ENCODE peak calls at places on chromosome 5, in four cellular contexts. A is AG09309, R is A549, J is IMR-90. D is an unnamed sample.

GRCh38 chr5:106262395-106262794 is 1408.3 kb downstream of the EFNA5 start:
- DNase-seq in R (no peak), J (no peak), A (no peak), D (no peak)

GRCh38 chr5:148780711-148781110 is 45.7 kb upstream of the ADRB2 start:
- DNase-seq in R (no peak), A (no peak), J (no peak), D (no peak)

GRCh38 chr5:154513669-154514084 is 35.6 kb upstream of the HAND1 start:
- DNase-seq in A (peak), R (no peak), J (no peak), D (no peak)

GRCh38 chr5:763397-763796 is 21.1 kb downstream of the ZDHHC11B start:
- DNase-seq in R (no peak), A (no peak), J (no peak), D (no peak)

GRCh38 chr5:127002390-127002789 is 28.0 kb downstream of the MARCHF3 start:
- DNase-seq in A (no peak), J (peak), R (no peak), D (no peak)

GRCh38 chr5:170312666-170313065 is 15.1 kb upstream of the LCP2 start:
- DNase-seq in A (no peak), J (peak), R (no peak), D (no peak)

GRCh38 chr5:132420706-132421272 is 51.3 kb downstream of the SLC22A5 start:
- DNase-seq in J (no peak), A (no peak), R (no peak), D (no peak)

GRCh38 chr5:136814621-136815378 is 449.5 kb upstream of the TRPC7 start:
- DNase-seq in R (no peak), A (peak), J (peak), D (no peak)

GRCh38 chr5:139110526-139111168 is 87.5 kb downstream of the SIL1 start:
- DNase-seq in J (no peak), R (no peak), A (no peak), D (no peak)

GRCh38 chr5:67115238-67115637 is 81.4 kb downstream of the CD180 start:
- DNase-seq in A (no peak), J (no peak), R (no peak), D (no peak)

GRCh38 chr5:159034083-159034824 is 65.5 kb downstream of the EBF1 start:
- DNase-seq in J (no peak), R (no peak), A (no peak), D (no peak)

GRCh38 chr5:80720181-80720580 is 65.4 kb upstream of the DHFR start:
- DNase-seq in J (no peak), R (no peak), A (no peak), D (no peak)

GRCh38 chr5:53542917-53543316 is 17.5 kb upstream of the NDUFS4 start:
- DNase-seq in R (no peak), J (no peak), A (no peak), D (no peak)

GRCh38 chr5:59873113-59873512 is 20.4 kb downstream of the PDE4D start:
- DNase-seq in J (peak), R (no peak), A (peak), D (peak)

GRCh38 chr5:14880688-14881087 is 9.1 kb upstream of the ANKH start:
- DNase-seq in J (peak), R (no peak), A (no peak), D (no peak)

GRCh38 chr5:142873831-142874230 is 103.7 kb downstream of the ARHGAP26 start:
- DNase-seq in A (no peak), J (no peak), R (no peak), D (no peak)

GRCh38 chr5:57429513-57430120 is 53.0 kb downstream of the ACTBL2 start:
- DNase-seq in J (no peak), A (no peak), R (no peak), D (no peak)
- H3K4me3 ChIP-seq in J (no peak), A (no peak), R (no peak), D (no peak)

GRCh38 chr5:133746834-133747233 is 134.5 kb upstream of the FSTL4 start:
- DNase-seq in J (no peak), A (no peak), R (peak), D (no peak)
- TF ChIP-seq CTCF in J (no peak), A (no peak), R (no peak), D (peak)

GRCh38 chr5:111743993-111744392 is 13.0 kb downstream of the NREP start:
- DNase-seq in A (no peak), J (peak), R (no peak), D (no peak)

GRCh38 chr5:111743521-111743920 is 13.5 kb downstream of the NREP start:
- DNase-seq in R (no peak), J (no peak), A (no peak), D (no peak)

GRCh38 chr5:111742595-111742994 is 14.4 kb downstream of the NREP start:
- DNase-seq in J (peak), A (peak), R (no peak), D (peak)

GRCh38 chr5:111741270-111741669 is 15.7 kb downstream of the NREP start:
- DNase-seq in A (no peak), J (peak), R (no peak), D (no peak)

DNA sequence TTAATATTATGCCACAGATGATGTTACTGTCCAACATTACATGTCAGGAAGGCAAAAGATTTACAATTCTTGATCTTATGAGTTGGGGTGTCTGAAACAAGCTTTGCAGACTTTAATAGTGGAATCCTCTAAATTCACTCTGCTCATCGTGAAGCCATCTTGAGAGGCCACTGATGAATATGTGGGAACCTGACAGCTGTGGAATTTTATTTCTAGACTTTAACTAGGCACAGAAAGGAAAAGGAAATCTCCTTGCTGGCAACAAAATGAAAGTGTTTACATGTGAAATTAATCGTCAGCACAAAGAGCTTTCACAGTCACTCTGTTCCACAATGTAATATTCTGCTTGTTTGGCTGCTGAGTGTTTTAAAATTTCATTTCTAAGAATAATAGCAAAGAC is 14.8 kb downstream of the NREP start:
- DNase-seq in J (no peak), R (no peak), A (no peak), D (no peak)
- H3K4me3 ChIP-seq in J (no peak), R (no peak), A (no peak), D (no peak)

DNA sequence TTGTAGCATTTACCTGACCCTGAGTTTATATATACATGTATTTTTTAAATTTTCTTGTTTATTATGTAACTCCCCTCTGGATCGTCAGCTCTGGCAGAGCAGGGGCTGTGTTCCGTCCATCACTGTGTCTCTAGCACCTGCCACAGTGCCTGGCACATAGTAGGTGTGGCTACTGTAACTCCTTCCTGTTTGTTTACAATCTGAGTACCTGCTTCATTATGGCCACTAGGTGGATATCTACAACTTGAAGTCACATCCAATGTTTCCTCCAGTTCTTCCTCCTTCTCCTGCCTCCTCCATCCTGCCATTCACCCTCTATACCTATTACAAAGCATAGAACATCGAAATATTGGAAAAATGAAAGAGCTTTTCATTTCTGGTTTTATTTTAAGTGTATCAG is 14.2 kb upstream of the PPP1R2B start:
- DNase-seq in A (no peak), J (no peak), R (peak), D (peak)
- TF ChIP-seq CTCF in A (no peak), J (no peak), R (peak), D (peak)

GRCh38 chr5:74686962-74687751 is 2.1 kb downstream of the HEXB start:
- DNase-seq in A (no peak), R (no peak), J (peak), D (no peak)
- H3K4me3 ChIP-seq in A (no peak), R (no peak), J (no peak), D (no peak)

GRCh38 chr5:9858043-9858442 is 227.9 kb upstream of the TAS2R1 start:
- DNase-seq in A (no peak), J (no peak), R (no peak), D (no peak)

GRCh38 chr5:9850456-9850855 is 220.3 kb upstream of the TAS2R1 start:
- DNase-seq in R (no peak), J (no peak), A (no peak), D (no peak)

GRCh38 chr5:9852686-9853085 is 222.5 kb upstream of the TAS2R1 start:
- DNase-seq in J (peak), A (no peak), R (no peak), D (no peak)

GRCh38 chr5:9851458-9851857 is 221.3 kb upstream of the TAS2R1 start:
- DNase-seq in R (peak), A (peak), J (peak), D (peak)

DNA sequence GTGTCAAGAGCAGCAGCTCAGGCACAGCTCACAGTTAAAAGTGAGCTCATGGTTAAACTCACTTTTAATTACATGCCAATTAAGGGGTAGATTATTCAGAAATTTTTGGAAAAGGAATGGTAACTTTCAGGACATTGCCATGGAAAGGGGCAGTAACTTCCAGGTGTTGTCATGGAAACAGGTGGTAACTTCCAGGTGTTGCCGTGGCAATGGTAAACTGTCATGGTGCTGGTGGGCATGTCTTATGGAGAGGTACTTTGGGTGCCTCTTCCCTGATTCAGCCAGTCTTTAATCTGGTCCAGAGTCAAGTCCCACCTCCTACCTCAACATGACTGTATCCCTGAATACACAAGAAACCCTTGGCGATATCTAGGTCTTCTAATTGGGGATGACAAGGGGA is 223.2 kb upstream of the TAS2R1 start:
- DNase-seq in R (no peak), A (no peak), J (no peak), D (no peak)
- TF ChIP-seq CTCF in R (no peak), A (no peak), J (no peak), D (no peak)